ENCODE peak calls at places on chromosomes 3 and 15, in four cellular contexts. K is mesothelial cell of epicardium; E is A549; V is activated CD4-positive, alpha-beta T cell treated with anti-CD3 and anti-CD28 coated beads, Interleukin-2, amount 10 ng/mL, durations not matched to agents 7 days and 5 days. X is an unnamed sample.

GRCh38 chr3:136473716-136474326 is 223.7 kb downstream of the PCCB start:
- DNase-seq in K (no peak), V (no peak), E (no peak), X (no peak)

GRCh38 chr3:119608591-119608990 is 10.9 kb downstream of the PLA1A start:
- DNase-seq in E (no peak), K (no peak), V (no peak), X (no peak)

GRCh38 chr15:38354321-38354929 is 99.5 kb upstream of the FAM98B start:
- DNase-seq in E (peak), K (peak), V (peak), X (peak)

GRCh38 chr15:69756440-69756839 is 303.8 kb downstream of the RPLP1 start:
- DNase-seq in V (no peak), K (no peak), E (no peak), X (no peak)

GRCh38 chr3:114057011-114057347 is 442 bp downstream of the QTRT2 start:
- DNase-seq in K (no peak), E (peak), V (no peak), X (no peak)

GRCh38 chr15:28955686-28956421 is 70.1 kb downstream of the APBA2 start:
- DNase-seq in K (peak), V (no peak), E (no peak), X (no peak)

GRCh38 chr3:52498134-52499054 is 3.3 kb downstream of the STAB1 start:
- DNase-seq in E (no peak), K (no peak), V (no peak), X (no peak)

GRCh38 chr3:87035339-87035738 is 44.4 kb upstream of the VGLL3 start:
- DNase-seq in K (no peak), V (no peak), E (no peak), X (no peak)

GRCh38 chr15:39344662-39345141 is 236.2 kb upstream of the THBS1 start:
- DNase-seq in V (no peak), E (no peak), K (no peak), X (no peak)

GRCh38 chr3:128649264-128649663 is 1.4 kb downstream of the RPN1 start:
- DNase-seq in K (no peak), V (no peak), E (no peak), X (no peak)

GRCh38 chr3:111910806-111911205 is 51.7 kb downstream of the PHLDB2 start:
- DNase-seq in E (no peak), K (no peak), V (no peak), X (no peak)

GRCh38 chr15:52105856-52106255 is 6.7 kb downstream of the BCL2L10 start:
- DNase-seq in K (no peak), E (no peak), V (no peak), X (no peak)

GRCh38 chr3:49020335-49021212 is 1.3 kb upstream of the NDUFAF3 start:
- DNase-seq in K (no peak), V (peak), E (no peak), X (peak)

GRCh38 chr3:140432176-140432753 is 245.6 kb upstream of the TRIM42 start:
- DNase-seq in V (no peak), E (no peak), K (peak), X (no peak)

GRCh38 chr3:172305552-172305951 is 142.7 kb downstream of the GHSR start:
- DNase-seq in E (peak), K (no peak), V (no peak), X (no peak)

GRCh38 chr3:148714521-148714920 is 16.8 kb downstream of the AGTR1 start:
- DNase-seq in E (no peak), V (no peak), K (no peak), X (no peak)

GRCh38 chr15:82726816-82727215 is 17.1 kb upstream of the AP3B2 start:
- DNase-seq in V (no peak), E (no peak), K (no peak), X (no peak)

GRCh38 chr3:45464336-45464809 is 76.0 kb downstream of the LARS2 start:
- DNase-seq in E (no peak), V (peak), K (no peak), X (peak)

X was measured in activated CD8-positive, alpha-beta T cell treated with anti-CD3 and anti-CD28 coated beads, Interleukin-2, amount 10 ng/mL, durations not matched to agents 7 days and 5 days.